ENCODE peak calls at places on chromosomes 13 and 19, in nine cellular contexts. R is spleen, W is transverse colon, Z is uterus, B is stomach, U is Peyer's patch, C is GM12892, I is H1, D is tibial nerve. X is an unnamed sample.

GRCh38 chr13:43797869-43798268 is 11.1 kb upstream of the ENOX1 start:
- DNase-seq in R (no peak), W (no peak), U (no peak), B (no peak), D (no peak), C (no peak), Z (no peak), I (no peak), X (no peak)

GRCh38 chr13:109769921-109770320 is 16.5 kb downstream of the IRS2 start:
- DNase-seq in W (no peak), B (no peak), D (no peak), U (no peak), I (no peak), Z (no peak), C (no peak), R (peak), X (no peak)

GRCh38 chr13:34294483-34295129 is 476.7 kb downstream of the RFC3 start:
- DNase-seq in I (no peak), U (no peak), W (no peak), B (no peak), C (no peak), R (no peak), D (no peak), Z (no peak), X (no peak)

GRCh38 chr13:106566682-106567420 is 1.1 kb downstream of the ARGLU1 start:
- DNase-seq in R (peak), B (peak), I (no peak), Z (peak), D (peak), W (peak), C (peak), U (peak), X (peak)

GRCh38 chr13:111961236-111961635 is 105.7 kb upstream of the SOX1 start:
- DNase-seq in Z (no peak), D (no peak), C (no peak), W (no peak), B (no peak), R (no peak), U (no peak), I (no peak), X (no peak)

GRCh38 chr13:101575591-101575990 is 123.1 kb downstream of the ITGBL1 start:
- DNase-seq in D (no peak), B (no peak), I (no peak), R (no peak), Z (no peak), W (no peak), U (no peak), C (no peak), X (no peak)

GRCh38 chr13:25886438-25887214 is 165.2 kb downstream of the SHISA2 start:
- DNase-seq in D (no peak), C (no peak), U (no peak), I (no peak), W (no peak), Z (no peak), R (no peak), B (no peak), X (peak)

GRCh38 chr13:43145556-43145955 is 122.2 kb downstream of the DNAJC15 start:
- DNase-seq in I (no peak), B (no peak), R (no peak), U (no peak), C (no peak), D (no peak), W (no peak), Z (no peak), X (no peak)

GRCh38 chr19:44723952-44724319 is 24.6 kb upstream of the BCL3 start:
- DNase-seq in I (peak), B (peak), U (peak), W (peak), D (peak), R (peak), C (peak), Z (peak), X (peak)

GRCh38 chr13:104571161-104571889 is 1505.1 kb upstream of the SLC10A2 start:
- DNase-seq in R (peak), Z (peak), C (no peak), I (peak), B (peak), U (peak), D (peak), W (peak), X (peak)

GRCh38 chr19:16325161-16325527 is 518 bp downstream of the KLF2 start:
- DNase-seq in W (peak), D (no peak), R (peak), C (no peak), I (no peak), Z (peak), B (no peak), U (peak), X (no peak)

GRCh38 chr19:16325671-16326400 is 1.2 kb downstream of the KLF2 start:
- DNase-seq in W (peak), D (no peak), I (no peak), C (no peak), U (peak), B (no peak), Z (peak), R (peak), X (no peak)

GRCh38 chr19:16327501-16327900 is 2.9 kb downstream of the KLF2 start:
- DNase-seq in D (no peak), C (no peak), U (peak), W (peak), R (no peak), Z (no peak), B (no peak), I (no peak), X (no peak)

GRCh38 chr19:16327131-16327450 is 2.5 kb downstream of the KLF2 start:
- DNase-seq in D (no peak), I (no peak), U (no peak), Z (no peak), B (no peak), C (no peak), R (no peak), W (no peak), X (no peak)

DNA sequence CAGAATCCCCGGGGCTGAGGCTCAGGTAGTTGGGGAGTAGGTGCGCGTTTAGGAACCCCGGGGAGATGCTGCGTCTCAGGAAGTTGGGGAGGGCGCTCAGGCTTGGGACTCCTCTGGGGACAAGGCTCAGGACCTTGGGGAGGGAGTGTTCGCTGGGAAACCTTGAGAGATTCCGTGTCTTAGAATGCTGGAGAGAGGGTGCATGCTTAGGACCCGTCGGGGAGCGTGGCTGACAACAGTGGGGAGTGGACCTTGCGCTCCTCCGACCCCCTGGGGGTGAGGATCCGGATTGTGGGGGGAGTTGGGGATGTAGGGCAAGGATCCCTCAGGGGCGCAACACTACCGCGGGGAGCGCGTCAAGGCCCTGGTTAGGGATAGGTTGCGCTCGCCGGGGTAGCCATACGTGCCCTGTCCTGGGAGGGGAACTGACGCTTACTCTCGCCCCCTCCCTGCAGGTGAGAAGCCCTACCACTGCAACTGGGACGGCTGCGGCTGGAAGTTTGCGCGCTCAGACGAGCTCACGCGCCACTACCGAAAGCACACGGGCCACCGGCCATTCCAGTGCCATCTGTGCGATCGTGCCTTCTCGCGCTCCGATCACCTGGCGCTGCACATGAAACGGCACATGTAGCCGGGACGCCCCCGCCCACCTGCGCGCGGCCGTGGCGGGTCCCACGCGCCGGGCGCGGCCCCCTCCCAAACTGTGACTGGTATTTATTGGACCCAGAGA is 1.9 kb downstream of the KLF2 start:
- DNase-seq in Z (no peak), C (no peak), D (no peak), U (peak), R (peak), W (peak), B (no peak), I (no peak), X (no peak)
- TF ChIP-seq POLR2A in Z (no peak), C (no peak), D (no peak), U (no peak), R (no peak), W (peak), B (no peak), I (no peak), X (no peak)

DNA sequence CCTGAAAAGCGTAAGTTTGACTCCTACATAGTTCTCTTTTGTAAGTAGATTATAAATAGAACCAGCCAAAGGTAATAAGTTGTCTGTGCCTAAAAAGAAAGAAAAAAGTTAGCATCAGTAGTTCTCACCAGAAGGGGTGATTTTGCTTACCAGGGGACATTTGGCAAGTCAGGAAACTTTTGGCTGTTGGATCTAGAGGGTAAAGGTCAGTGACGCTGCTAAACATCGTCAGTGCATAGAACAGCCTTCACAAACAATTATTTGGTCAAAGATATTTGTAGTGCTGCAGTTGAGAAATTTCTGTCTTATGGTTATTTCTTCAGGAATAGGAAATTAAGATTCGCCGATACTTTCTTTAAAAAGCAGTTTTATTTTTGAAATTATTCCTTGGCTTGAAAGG is 2.0 kb downstream of the USPL1 start:
- DNase-seq in I (no peak), U (no peak), C (no peak), D (no peak), W (no peak), B (no peak), R (no peak), Z (no peak), X (no peak)
- TF ChIP-seq POLR2A in I (no peak), U (no peak), C (no peak), D (no peak), W (no peak), B (no peak), R (no peak), Z (no peak), X (no peak)

GRCh38 chr13:81795710-81796109 is 1454.8 kb upstream of the SPRY2 start:
- DNase-seq in D (no peak), U (no peak), R (no peak), B (no peak), Z (no peak), I (no peak), C (no peak), W (no peak), X (no peak)

DNA sequence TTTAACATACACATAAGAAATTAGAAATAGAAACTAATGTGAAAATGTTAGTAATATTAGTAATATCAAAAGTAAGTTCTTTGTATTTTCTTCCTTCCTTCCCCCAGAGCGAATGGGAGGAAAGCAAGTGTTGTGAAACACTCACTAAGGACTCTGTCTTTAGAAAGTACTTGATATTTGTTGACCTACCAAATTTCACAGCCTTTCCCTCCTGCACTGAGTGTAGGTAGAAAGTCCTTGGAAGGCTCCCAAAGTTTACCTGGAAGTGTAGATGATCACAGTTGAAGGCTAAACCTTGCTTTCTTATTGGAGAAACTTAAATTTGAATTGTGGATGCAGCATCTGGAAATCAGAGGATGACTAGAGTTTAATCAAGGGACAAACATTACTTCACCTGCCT is 1459.5 kb upstream of the SPRY2 start:
- DNase-seq in I (no peak), U (no peak), Z (no peak), B (no peak), C (no peak), D (no peak), W (no peak), R (no peak), X (no peak)
- TF ChIP-seq POLR2A in I (no peak), U (no peak), Z (no peak), B (no peak), C (no peak), D (no peak), W (no peak), R (no peak), X (no peak)

DNA sequence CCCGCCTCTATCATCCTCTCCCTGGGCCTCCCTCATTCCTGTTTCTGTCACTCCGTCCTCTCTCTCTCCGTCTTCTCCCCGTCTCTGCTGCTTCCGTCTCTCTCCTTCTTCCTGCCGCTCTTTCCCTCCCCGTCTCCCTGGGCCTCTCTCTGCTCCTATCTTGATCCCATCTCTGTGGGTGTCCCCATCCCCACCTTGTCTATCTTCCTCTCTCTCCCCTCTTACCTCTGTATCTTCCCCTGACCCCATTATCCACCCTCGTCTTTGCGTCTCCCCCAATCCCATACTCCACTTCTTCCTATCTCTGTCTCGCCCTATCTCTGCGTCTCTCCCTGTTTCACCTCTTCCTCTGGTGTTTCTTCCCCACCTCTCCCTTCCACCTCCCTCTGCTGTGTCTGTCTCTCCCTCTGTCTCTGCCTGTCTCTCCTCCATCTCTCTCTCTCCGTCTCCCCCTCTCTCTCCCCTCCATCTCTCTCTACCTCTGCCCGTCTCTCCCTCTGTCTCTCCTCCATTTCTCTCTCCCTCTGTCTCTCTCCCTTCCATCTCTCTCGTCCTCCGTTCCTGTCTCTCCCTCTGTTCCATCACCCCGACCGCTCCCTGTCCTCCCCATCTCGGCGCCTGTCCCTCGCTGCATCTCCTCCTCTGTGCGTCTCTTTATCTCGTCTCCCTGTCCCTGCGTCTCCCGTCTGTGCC is 4.3 kb downstream of the GRIN2D start:
- DNase-seq in D (no peak), Z (no peak), I (no peak), U (no peak), B (no peak), W (no peak), R (no peak), C (no peak), X (peak)
- TF ChIP-seq POLR2A in D (no peak), Z (no peak), I (no peak), U (no peak), B (no peak), W (no peak), R (no peak), C (peak), X (no peak)

DNA sequence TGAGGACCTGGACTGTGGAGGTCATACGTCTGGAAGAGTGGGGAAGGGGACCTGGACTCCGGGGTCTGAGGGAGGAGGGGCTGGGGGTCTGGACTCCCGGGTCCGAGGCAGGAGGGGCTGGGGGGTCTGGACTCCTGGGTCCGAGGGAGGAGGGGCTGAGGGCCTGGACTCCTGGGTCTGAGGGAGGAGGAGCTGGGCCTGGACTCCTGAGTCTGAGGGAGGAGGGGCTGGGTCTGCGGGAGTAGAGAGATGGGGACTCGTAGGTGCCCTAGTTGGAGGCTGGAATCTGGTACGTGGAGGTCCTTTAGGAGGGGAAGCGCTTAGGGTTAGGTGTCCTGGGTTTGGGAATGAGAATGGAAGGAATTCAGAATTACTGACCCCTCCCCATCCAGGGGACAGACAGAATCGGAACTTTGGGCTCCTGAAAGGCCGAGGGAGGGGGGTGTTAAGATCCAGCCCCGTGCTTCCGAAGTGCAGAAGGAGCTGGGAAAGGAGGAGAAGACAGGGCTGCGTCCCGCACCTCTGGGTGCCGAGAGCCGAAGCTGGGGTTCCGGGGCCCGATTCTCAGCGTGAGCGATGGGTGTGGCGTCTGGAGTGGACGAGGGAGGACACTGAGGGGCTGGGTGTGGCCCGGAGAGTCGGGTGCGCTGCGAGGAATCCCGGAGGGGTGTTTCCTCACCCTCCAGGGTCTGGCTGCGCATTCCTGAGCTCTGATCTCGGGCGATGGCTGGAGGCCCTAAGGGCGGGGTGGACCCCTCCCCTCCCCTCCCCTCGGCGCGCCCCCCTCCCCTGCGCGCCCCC is 608 bp downstream of the MYADM start:
- DNase-seq in W (peak), I (no peak), Z (peak), U (peak), B (peak), C (no peak), D (no peak), R (peak), X (peak)
- TF ChIP-seq POLR2A in W (no peak), I (peak), Z (no peak), U (no peak), B (no peak), C (no peak), D (no peak), R (no peak), X (no peak)

DNA sequence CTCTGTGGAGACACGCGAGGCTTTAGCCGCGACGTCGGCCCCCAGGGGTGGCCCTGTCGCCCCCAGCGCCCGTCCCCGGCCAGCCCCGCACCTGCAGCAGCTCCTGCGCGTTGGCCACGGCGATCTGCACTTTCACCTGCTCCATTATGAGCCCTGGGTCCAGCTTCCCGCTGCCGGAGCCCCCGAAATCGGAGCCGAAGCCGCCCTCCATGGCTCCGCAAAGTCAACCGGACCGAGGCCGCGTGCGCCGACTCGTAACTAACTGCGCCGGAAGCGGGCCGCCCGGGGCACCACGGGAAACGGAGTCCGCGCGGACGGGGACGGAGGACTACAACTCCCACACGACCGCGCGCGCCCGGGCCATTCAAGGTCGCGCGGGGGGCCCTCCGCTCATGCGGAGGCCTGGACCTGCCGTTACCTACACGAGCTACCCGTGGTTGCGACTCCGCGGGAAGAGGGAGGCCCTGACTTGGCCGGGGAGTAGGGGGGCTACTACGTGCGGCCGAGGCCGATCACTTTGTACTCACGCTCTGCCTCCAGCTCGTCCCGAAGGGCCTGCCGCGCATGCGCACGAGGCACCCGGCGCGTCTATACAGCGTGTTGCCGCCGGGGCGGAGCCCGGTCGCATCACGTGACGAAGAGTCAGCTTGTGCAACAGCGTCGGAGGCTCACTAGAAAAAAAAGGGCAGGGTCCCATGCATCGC is at the start of gene TIMM13:
- DNase-seq in B (peak), U (peak), I (peak), Z (peak), R (peak), C (peak), D (peak), W (peak), X (peak)
- TF ChIP-seq POLR2A in B (no peak), U (peak), I (no peak), Z (no peak), R (no peak), C (peak), D (no peak), W (peak), X (peak)

X was measured in NB4.